ENCODE peak calls at places on chromosomes 2 and 18, in four cellular contexts. S is PC-3, F is IMR-90, K is H9. I is an unnamed sample. For H3K27me3, the result is how much of the 10 kb centered on the place peaks cover.

GRCh38 chr2:7517122-7517487 is 599.9 kb downstream of the RNF144A start:
- DNase-seq in F (no peak), S (peak), K (no peak), I (no peak)

GRCh38 chr2:129744141-129744540 is 235.3 kb upstream of the RAB6C start:
- DNase-seq in S (no peak), F (no peak), K (no peak), I (no peak)

GRCh38 chr18:45621068-45621511 is 5.8 kb downstream of the SLC14A2 start:
- DNase-seq in K (peak), F (peak), S (peak), I (peak)

GRCh38 chr2:24434576-24434975 is 56.5 kb upstream of the NCOA1 start:
- DNase-seq in K (no peak), F (no peak), S (no peak), I (no peak)

GRCh38 chr2:69833752-69834151 is 4.3 kb downstream of the GMCL1 start:
- DNase-seq in K (no peak), F (no peak), S (no peak), I (no peak)

GRCh38 chr18:55838322-55838721 is 250.3 kb upstream of the TCF4 start:
- DNase-seq in K (no peak), S (no peak), F (no peak), I (no peak)

GRCh38 chr2:183250061-183250460 is 125.8 kb downstream of the NUP35 start:
- DNase-seq in K (no peak), F (no peak), S (no peak), I (no peak)

GRCh38 chr2:42216712-42217111 is 47.6 kb downstream of the EML4 start:
- DNase-seq in K (no peak), S (no peak), F (peak), I (no peak)

GRCh38 chr2:134670955-134671354 is 47.8 kb downstream of the TMEM163 start:
- DNase-seq in S (peak), F (no peak), K (no peak), I (no peak)

GRCh38 chr18:79573921-79574491 is 105.6 kb upstream of the CTDP1 start:
- DNase-seq in S (no peak), F (no peak), K (peak), I (no peak)

GRCh38 chr2:11542275-11542819 is 8.5 kb downstream of the GREB1 start:
- DNase-seq in S (no peak), F (no peak), K (no peak), I (no peak)
- H3K27me3 ChIP-seq in S (half or more), F (under half), K (under half), I (under half)

DNA sequence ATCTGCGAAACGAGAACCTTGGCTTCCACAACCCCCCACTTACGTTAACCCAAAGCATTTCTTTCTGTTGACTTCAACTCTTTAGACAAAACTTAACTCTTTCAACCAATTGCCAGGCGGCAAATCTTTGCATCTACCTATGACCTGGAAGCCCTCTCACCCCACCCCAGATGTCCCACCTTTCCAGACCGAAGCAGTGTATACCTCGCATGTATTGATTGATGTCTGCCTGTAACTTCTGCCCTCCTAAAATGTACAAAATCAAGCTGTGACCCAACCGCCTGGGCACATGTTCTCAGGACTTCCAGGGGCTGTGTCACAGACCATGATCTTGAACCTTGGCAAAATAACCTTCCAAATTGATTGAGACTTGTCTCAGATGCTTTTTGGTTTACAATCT is 12.3 kb downstream of the AQP12B start:
- DNase-seq in S (no peak), F (no peak), K (no peak), I (no peak)
- H3K27me3 ChIP-seq in S (half or more), F (under half), K (under half), I (under half)

GRCh38 chr2:18976112-18976961 is 382.1 kb downstream of the OSR1 start:
- DNase-seq in S (peak), F (peak), K (no peak), I (no peak)

GRCh38 chr2:18975506-18975905 is 382.9 kb downstream of the OSR1 start:
- DNase-seq in F (no peak), K (no peak), S (no peak), I (no peak)

GRCh38 chr2:18977409-18977808 is 381.0 kb downstream of the OSR1 start:
- DNase-seq in F (no peak), S (no peak), K (no peak), I (no peak)

GRCh38 chr2:18980104-18980777 is 378.2 kb downstream of the OSR1 start:
- DNase-seq in K (no peak), F (no peak), S (no peak), I (no peak)

GRCh38 chr2:18980778-18981104 is 377.7 kb downstream of the OSR1 start:
- DNase-seq in K (no peak), S (no peak), F (no peak), I (no peak)
- H3K27me3 ChIP-seq in K (under half), S (under half), F (under half), I (under half)

DNA sequence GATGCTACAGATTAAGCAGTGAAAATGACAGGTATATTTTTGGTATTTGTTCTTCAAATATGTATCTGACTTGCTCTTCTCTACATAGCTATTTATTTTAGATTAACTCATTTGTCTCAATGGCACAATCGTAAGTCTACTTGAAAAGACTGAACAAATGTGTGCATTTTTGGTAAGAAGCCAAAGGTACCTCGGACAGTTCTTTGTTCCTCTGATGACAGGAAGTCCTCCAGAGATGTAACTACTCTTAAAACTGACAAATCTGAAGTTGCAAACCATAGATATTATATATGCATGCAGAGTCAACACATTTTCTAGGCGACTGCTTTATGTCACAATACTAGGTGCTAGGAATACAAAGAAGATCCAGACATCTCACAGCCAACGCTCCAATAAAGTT is 36.7 kb downstream of the NDUFAF7 start:
- DNase-seq in S (no peak), F (no peak), K (no peak), I (no peak)
- H3K27me3 ChIP-seq in S (under half), F (under half), K (under half), I (under half)

DNA sequence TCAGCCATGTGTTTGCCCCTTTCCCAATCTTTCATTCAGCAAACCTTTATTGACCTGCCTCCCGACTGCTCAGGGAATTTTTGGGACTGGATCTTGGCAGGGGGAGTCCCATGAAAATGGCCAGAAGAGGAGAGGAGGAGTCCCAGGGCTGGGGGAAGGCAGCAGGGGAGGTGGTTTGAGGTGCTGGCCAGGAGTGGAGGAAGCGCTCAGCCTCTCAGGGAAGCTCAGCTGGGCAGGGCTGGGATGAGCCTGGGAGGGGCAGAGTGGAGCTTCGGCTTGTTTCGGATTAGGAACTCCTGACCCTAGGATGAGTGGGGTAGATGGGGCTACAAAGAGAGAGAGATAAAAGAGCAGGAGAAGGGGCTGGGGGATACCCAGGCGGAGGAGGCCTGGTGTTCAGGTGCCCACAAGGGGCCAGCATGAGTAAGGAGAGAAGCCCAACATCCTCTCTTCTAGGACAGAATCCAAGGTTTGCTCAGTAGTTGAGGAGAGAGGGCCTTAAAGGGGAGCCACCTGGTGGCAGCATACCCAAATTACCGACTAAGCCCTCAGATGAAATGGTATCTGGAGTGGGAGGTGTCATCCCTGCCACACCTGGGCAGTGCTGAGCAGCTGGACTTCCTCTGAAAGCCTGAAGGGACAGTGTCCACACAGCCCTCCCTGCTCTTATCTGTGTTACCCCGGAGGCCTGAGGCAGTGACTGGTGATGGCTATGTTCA is 91.1 kb downstream of the INHBB start:
- DNase-seq in F (peak), S (peak), K (peak), I (peak)
- H3K27me3 ChIP-seq in F (half or more), S (under half), K (under half), I (under half)

GRCh38 chr2:113277474-113278072 is 1.1 kb downstream of the PAX8 start:
- DNase-seq in K (peak), S (no peak), F (no peak), I (no peak)

GRCh38 chr2:113275556-113276215 is 3.0 kb downstream of the PAX8 start:
- DNase-seq in K (no peak), S (no peak), F (no peak), I (no peak)

GRCh38 chr2:113278073-113278811 is 479 bp downstream of the PAX8 start:
- DNase-seq in K (peak), S (no peak), F (no peak), I (no peak)

GRCh38 chr2:113276216-113276905 is 2.4 kb downstream of the PAX8 start:
- DNase-seq in S (no peak), F (no peak), K (no peak), I (no peak)

DNA sequence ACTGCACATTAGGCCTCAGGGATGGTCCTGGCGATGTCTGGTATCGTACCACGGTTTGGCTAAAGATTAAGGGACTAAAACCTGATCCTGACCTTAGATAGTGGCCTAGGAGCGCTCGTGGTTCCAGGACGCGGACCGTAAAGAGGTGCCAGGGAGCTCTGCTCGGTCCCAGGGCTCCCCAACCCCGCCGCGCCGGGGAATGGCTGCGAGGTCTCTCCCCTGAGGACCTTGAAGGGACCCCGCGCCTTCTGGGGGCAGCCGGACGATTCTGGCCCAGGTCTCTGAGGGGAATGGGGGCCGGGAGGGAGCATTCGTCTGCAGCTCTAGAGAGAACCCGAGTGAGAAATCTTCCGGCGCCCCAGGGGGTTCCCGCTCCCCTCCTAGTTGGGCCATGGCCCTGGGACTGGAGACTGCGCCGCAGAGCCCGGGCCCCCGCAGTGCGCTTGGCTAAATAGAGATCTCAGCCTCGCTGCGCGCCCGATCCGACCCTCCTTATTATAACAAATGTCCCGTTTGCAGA is 1.8 kb downstream of the PAX8 start:
- DNase-seq in F (no peak), S (no peak), K (peak), I (no peak)
- H3K27me3 ChIP-seq in F (half or more), S (under half), K (half or more), I (under half)

GRCh38 chr18:12247946-12248345 is 6.2 kb upstream of the CIDEA start:
- DNase-seq in F (no peak), S (no peak), K (no peak), I (no peak)
- H3K27me3 ChIP-seq in F (half or more), S (under half), K (under half), I (under half)

GRCh38 chr18:10228380-10228779 is 226.1 kb upstream of the APCDD1 start:
- DNase-seq in F (no peak), S (no peak), K (no peak), I (no peak)

GRCh38 chr18:10233082-10233875 is 221.2 kb upstream of the APCDD1 start:
- DNase-seq in F (no peak), S (no peak), K (no peak), I (no peak)

GRCh38 chr18:10232062-10232461 is 222.4 kb upstream of the APCDD1 start:
- DNase-seq in S (no peak), F (no peak), K (no peak), I (no peak)

GRCh38 chr18:10230072-10230471 is 224.4 kb upstream of the APCDD1 start:
- DNase-seq in K (peak), F (peak), S (peak), I (no peak)

GRCh38 chr18:10231220-10231619 is 223.2 kb upstream of the APCDD1 start:
- DNase-seq in S (no peak), K (no peak), F (no peak), I (no peak)
- H3K27me3 ChIP-seq in S (under half), K (under half), F (under half), I (under half)

GRCh38 chr2:95181774-95182173 is 16.2 kb downstream of the ZNF2 start:
- DNase-seq in K (no peak), F (no peak), S (no peak), I (no peak)
- H3K27me3 ChIP-seq in K (under half), F (under half), S (under half), I (under half)

GRCh38 chr2:232979871-232980461 is 33.1 kb downstream of the NGEF start:
- DNase-seq in K (no peak), S (peak), F (peak), I (peak)
- H3K27me3 ChIP-seq in K (under half), S (under half), F (under half), I (under half)